ENCODE peak calls at places on chromosomes 4 and X, in four cellular contexts. E, J, F and P are unnamed samples.

GRCh38 chrX:52271212-52271611 is 86.5 kb downstream of the MAGED4 start:
- DNase-seq in E (no peak), J (no peak), F (no peak), P (no peak)

GRCh38 chr4:140743194-140743931 is 12.8 kb downstream of the TBC1D9 start:
- DNase-seq in E (no peak), J (no peak), F (no peak), P (no peak)

GRCh38 chr4:133493776-133494175 is 344.7 kb downstream of the PCDH10 start:
- DNase-seq in E (no peak), J (no peak), F (no peak), P (no peak)

GRCh38 chrX:1500701-1501624 is 36.0 kb downstream of the P2RY8 start:
- DNase-seq in E (no peak), J (no peak), F (no peak), P (no peak)

GRCh38 chr4:54643172-54643571 is 14.6 kb upstream of the KIT start:
- DNase-seq in E (no peak), J (no peak), F (no peak), P (peak; percentile 50)

GRCh38 chrX:68254738-68255645 is 178.3 kb downstream of the OPHN1 start:
- DNase-seq in E (no peak), J (peak; percentile 4), F (no peak), P (no peak)

GRCh38 chr4:165454426-165454825 is 75.6 kb downstream of the CPE start:
- DNase-seq in E (no peak), J (no peak), F (no peak), P (no peak)

GRCh38 chrX:135625995-135626394 is 87.4 kb upstream of the CT45A1 start:
- DNase-seq in E (no peak), J (no peak), F (no peak), P (no peak)

GRCh38 chr4:30721353-30722091 is 1.4 kb downstream of the PCDH7 start:
- DNase-seq in E (no peak), J (no peak), F (no peak), P (peak; percentile 22)

GRCh38 chrX:32839781-32840180 is 371.6 kb downstream of the DMD start:
- DNase-seq in E (no peak), J (no peak), F (no peak), P (no peak)

GRCh38 chrX:107935664-107936433 is 46.3 kb downstream of the TEX13B start:
- DNase-seq in E (no peak), J (peak; percentile 1), F (peak; percentile 13), P (no peak)

GRCh38 chr4:6087669-6088068 is 69.4 kb upstream of the C4orf50 start:
- DNase-seq in E (no peak), J (peak; percentile 32), F (no peak), P (no peak)

GRCh38 chr4:168269879-168270278 is 48.7 kb downstream of the DDX60 start:
- DNase-seq in E (no peak), J (no peak), F (no peak), P (no peak)

GRCh38 chr4:2060578-2061207 is 1.6 kb downstream of the NAT8L start:
- DNase-seq in E (no peak), J (no peak), F (no peak), P (no peak)

GRCh38 chr4:57154926-57155325 is 44.7 kb upstream of the IGFBP7 start:
- DNase-seq in E (no peak), J (no peak), F (no peak), P (no peak)

GRCh38 chrX:102950908-102951866 is 14.1 kb downstream of the RAB40AL start:
- DNase-seq in E (peak; percentile 26), J (peak; percentile 35), F (peak; percentile 19), P (peak; percentile 63)

GRCh38 chr4:145531193-145531592 is 49.5 kb downstream of the SMAD1 start:
- DNase-seq in E (no peak), J (no peak), F (no peak), P (no peak)

GRCh38 chr4:165874799-165875371 is 1.8 kb downstream of the TLL1 start:
- DNase-seq in E (no peak), J (no peak), F (peak; percentile 22), P (peak; percentile 22)

GRCh38 chr4:150683775-150684350 is 101.9 kb downstream of the MAB21L2 start:
- DNase-seq in E (no peak), J (no peak), F (no peak), P (no peak)

GRCh38 chr4:11698846-11699590 is 270.3 kb upstream of the HS3ST1 start:
- DNase-seq in E (no peak), J (peak; percentile 31), F (no peak), P (no peak)

GRCh38 chr4:56570041-56570440 is 64.5 kb downstream of the ARL9 start:
- DNase-seq in E (no peak), J (peak; percentile 82), F (no peak), P (no peak)

GRCh38 chrX:47674776-47675175 is 15.8 kb upstream of the UXT start:
- DNase-seq in E (no peak), J (no peak), F (no peak), P (no peak)

GRCh38 chr4:158033416-158033863 is 139.4 kb downstream of the GASK1B start:
- DNase-seq in E (no peak), J (peak; percentile 38), F (no peak), P (no peak)

GRCh38 chr4:61995717-61996337 is 795.7 kb downstream of the ADGRL3 start:
- DNase-seq in E (no peak), J (no peak), F (no peak), P (no peak)

GRCh38 chr4:1975880-1976279 is 32.9 kb downstream of the NELFA start:
- DNase-seq in E (no peak), J (no peak), F (no peak), P (no peak)

GRCh38 chr4:10160280-10160856 is 43.8 kb upstream of the WDR1 start:
- DNase-seq in E (no peak), J (peak; percentile 22), F (no peak), P (no peak)

GRCh38 chr4:10891866-10892265 is 207.3 kb upstream of the CLNK start:
- DNase-seq in E (no peak), J (no peak), F (no peak), P (no peak)

GRCh38 chr4:14887842-14888433 is 114.3 kb upstream of the CPEB2 start:
- DNase-seq in E (no peak), J (no peak), F (no peak), P (no peak)

GRCh38 chr4:67700119-67700873 is 659 bp downstream of the UBA6 start:
- DNase-seq in E (no peak), J (no peak), F (no peak), P (no peak)

GRCh38 chr4:3745886-3746656 is 20.1 kb upstream of the ADRA2C start:
- DNase-seq in E (no peak), J (no peak), F (no peak), P (no peak)

GRCh38 chrX:112078606-112079005 is 4.0 kb downstream of the TRPC5 start:
- DNase-seq in E (no peak), J (no peak), F (no peak), P (no peak)

GRCh38 chr4:85478576-85478975 is 3.6 kb downstream of the ARHGAP24 start:
- DNase-seq in E (no peak), J (no peak), F (no peak), P (no peak)

GRCh38 chrX:53379008-53379710 is 43.3 kb downstream of the SMC1A start:
- DNase-seq in E (no peak), J (no peak), F (no peak), P (no peak)

GRCh38 chr4:102988429-102989020 is 31.0 kb downstream of the SLC9B1 start:
- DNase-seq in E (no peak), J (no peak), F (no peak), P (no peak)
- TF ChIP-seq CTCF in E (no peak), J (no peak), F (no peak), P (no peak)

DNA sequence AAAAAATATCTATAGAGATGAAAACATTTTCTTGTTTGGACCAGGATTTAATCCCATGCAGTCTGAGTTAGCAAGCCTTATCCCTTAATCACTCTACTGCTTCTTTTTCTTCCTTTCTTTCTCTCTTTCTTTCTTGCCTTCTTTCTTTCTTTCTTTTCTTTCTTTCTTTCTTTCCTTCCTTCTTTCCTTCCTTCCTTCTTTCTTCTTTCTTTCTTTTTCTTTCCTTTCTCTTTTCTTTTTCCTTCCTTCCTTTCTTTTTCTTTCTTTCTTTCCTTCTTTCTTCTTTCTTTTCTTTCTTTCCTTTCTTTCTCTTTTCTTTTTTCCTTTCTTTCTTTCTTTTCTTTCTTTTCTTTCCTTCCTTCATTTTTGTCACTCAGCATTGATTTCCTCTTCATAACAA is 434.6 kb downstream of the FAT4 start:
- DNase-seq in E (no peak), J (no peak), F (no peak), P (no peak)
- TF ChIP-seq CTCF in E (no peak), J (no peak), F (no peak), P (no peak)

DNA sequence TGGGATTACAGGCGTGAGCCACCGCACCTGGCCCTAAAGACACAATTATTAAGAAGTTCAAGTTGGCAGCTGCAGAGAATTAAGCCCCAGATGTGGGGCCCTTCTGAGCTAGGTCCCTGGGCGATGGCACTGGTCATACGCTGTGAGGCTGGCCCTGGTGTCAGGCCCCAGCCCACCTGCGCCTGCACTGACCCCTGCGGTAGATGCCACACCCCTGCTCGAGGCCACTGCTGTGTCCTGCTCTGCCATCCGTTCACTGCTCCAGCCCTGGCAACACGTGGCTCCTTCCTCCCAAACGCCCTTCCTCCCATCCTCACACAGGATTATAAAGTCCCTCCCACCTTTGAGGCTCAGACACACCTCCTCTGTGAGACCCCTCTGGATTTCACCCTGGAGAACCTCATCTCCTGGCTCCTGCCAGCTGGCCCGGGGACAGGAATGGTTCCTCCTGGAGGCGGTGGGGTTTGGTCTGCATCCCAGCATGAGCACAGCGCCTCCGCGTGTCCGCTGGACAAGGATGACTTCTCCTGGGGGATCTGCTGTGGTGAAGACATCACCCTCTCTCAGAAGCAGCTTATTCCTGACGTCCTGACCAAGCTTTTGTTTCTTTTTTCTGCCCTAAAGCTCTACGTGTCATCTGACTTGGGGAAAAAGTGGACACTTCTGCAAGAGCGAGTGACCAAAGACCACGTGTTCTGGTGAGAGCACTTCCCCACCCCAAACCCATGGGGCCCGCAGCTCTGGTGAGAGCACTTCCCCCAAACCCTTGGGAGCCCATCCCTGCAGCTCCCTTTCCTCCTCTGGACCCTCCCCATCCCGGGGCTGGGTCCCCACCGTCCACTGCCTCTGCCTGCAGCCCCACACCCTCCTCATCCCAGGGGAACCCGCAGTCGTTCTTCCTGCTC is 219.0 kb upstream of the PSAPL1 start:
- DNase-seq in E (no peak), J (no peak), F (no peak), P (no peak)
- TF ChIP-seq CTCF in E (no peak), J (peak; percentile 40), F (no peak), P (no peak)

GRCh38 chr4:119833611-119834010 is 205.0 kb upstream of the PDE5A start:
- DNase-seq in E (no peak), J (peak; percentile 41), F (no peak), P (no peak)

GRCh38 chr4:119835511-119835910 is 206.9 kb upstream of the PDE5A start:
- DNase-seq in E (no peak), J (no peak), F (no peak), P (no peak)

GRCh38 chr4:119834901-119835300 is 206.3 kb upstream of the PDE5A start:
- DNase-seq in E (no peak), J (no peak), F (no peak), P (no peak)

DNA sequence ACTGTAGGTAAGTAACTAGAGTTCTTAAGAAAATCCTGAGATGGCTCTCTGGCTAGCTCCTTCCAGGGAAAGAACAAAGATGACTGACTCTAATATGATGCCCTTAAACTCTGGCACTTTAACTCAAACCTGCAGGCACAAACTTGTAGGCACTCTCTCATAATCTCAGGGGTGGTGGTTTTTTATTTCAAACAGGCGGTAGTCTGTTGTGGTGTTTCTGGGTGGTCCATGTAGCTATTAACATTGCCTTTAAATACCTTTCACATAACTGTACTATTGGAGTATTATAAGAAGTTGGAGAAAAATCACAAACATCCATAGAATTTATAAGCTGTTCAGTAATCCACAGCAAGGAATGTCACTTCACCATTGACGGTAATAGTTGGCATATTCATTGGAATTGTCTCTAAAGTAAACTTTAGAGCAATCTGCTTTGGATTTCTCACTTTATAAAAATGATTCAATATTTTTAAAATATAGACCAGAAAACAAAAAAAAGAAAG is 204.2 kb upstream of the PDE5A start:
- DNase-seq in E (no peak), J (no peak), F (no peak), P (no peak)
- TF ChIP-seq CTCF in E (no peak), J (no peak), F (no peak), P (no peak)

GRCh38 chr4:110480031-110480549 is 4.1 kb downstream of the ENPEP start:
- DNase-seq in E (no peak), J (peak; percentile 96), F (no peak), P (no peak)
- TF ChIP-seq CTCF in E (no peak), J (peak; percentile 68), F (no peak), P (no peak)